ENCODE peak calls at places on chromosomes 3 and 15, in eight cellular contexts. F is WTC11; I is IMR-90; Z is AG08396; Y is NAMALWA; K is activated T-helper 1 cell treated with anti-CD3 and anti-CD28 coated beads, Interleukin-2, amount 50 U/mL, for 16 hours; R is kidney tubule cell; P is T follicular helper cell. U is an unnamed sample.

GRCh38 chr15:71469393-71469792 is 341.0 kb upstream of the NR2E3 start:
- DNase-seq in F (peak), I (peak), Z (no peak), Y (no peak), K (no peak), R (no peak), P (no peak), U (peak)

GRCh38 chr15:63818628-63819027 is 15.1 kb downstream of the HERC1 start:
- DNase-seq in F (no peak), I (no peak), Z (no peak), Y (no peak), K (no peak), R (no peak), P (no peak), U (no peak)

GRCh38 chr3:47522082-47522987 is 8.8 kb upstream of the ELP6 start:
- DNase-seq in F (peak), I (peak), Z (peak), Y (peak), K (peak), R (peak), P (peak), U (peak)

GRCh38 chr3:123343296-123344174 is 105.4 kb downstream of the ADCY5 start:
- DNase-seq in F (peak), I (no peak), Z (no peak), Y (no peak), K (no peak), R (no peak), P (no peak), U (no peak)

GRCh38 chr3:187919990-187920389 is 174.7 kb upstream of the BCL6 start:
- DNase-seq in F (no peak), I (peak), Z (no peak), Y (no peak), K (no peak), R (no peak), P (no peak), U (no peak)

GRCh38 chr3:197478746-197479668 is 76.8 kb downstream of the BDH1 start:
- DNase-seq in F (no peak), I (no peak), Z (no peak), Y (no peak), K (no peak), R (peak), P (no peak), U (no peak)

GRCh38 chr3:129058441-129059194 is 2.0 kb upstream of the GP9 start:
- DNase-seq in F (no peak), I (no peak), Z (no peak), Y (peak), K (no peak), R (no peak), P (no peak), U (no peak)

GRCh38 chr3:196627043-196627442 is 12.5 kb upstream of the NRROS start:
- DNase-seq in F (no peak), I (no peak), Z (no peak), Y (no peak), K (no peak), R (peak), P (no peak), U (no peak)

GRCh38 chr3:8665407-8665896 is 20.9 kb upstream of the SSUH2 start:
- DNase-seq in F (no peak), I (no peak), Z (no peak), Y (peak), K (no peak), R (no peak), P (no peak), U (no peak)

GRCh38 chr15:31409196-31409595 is 82.6 kb downstream of the KLF13 start:
- DNase-seq in F (no peak), I (no peak), Z (no peak), Y (no peak), K (no peak), R (no peak), P (no peak), U (no peak)

GRCh38 chr3:103127737-103128136 is 692.9 kb downstream of the ZPLD1 start:
- DNase-seq in F (no peak), I (no peak), Z (no peak), Y (no peak), K (no peak), R (peak), P (no peak), U (no peak)

GRCh38 chr3:179336345-179336929 is 11.1 kb upstream of the MFN1 start:
- DNase-seq in F (no peak), I (no peak), Z (no peak), Y (no peak), K (no peak), R (no peak), P (no peak), U (no peak)

GRCh38 chr3:120177151-120177550 is 82.9 kb upstream of the GSK3B start:
- DNase-seq in F (peak), I (peak), Z (peak), Y (no peak), K (no peak), R (peak), P (no peak), U (peak)

GRCh38 chr15:47414207-47414606 is 303.1 kb upstream of the SEMA6D start:
- DNase-seq in F (no peak), I (no peak), Z (no peak), Y (no peak), K (no peak), R (no peak), P (no peak), U (no peak)